ENCODE peak calls at places on chromosomes 6 and 20, in six cellular contexts. E is body of pancreas, T is prostate gland, F is spleen, S is H1, Y is HepG2. C is an unnamed sample.

GRCh38 chr6:158142789-158143188 is 25.3 kb downstream of the SERAC1 start:
- DNase-seq in S (no peak), Y (peak; percentile 70), E (peak; percentile 61), T (peak; percentile 73), F (no peak), C (no peak)

GRCh38 chr20:48765359-48765758 is 62.4 kb downstream of the PREX1 start:
- DNase-seq in F (no peak), S (no peak), E (no peak), T (no peak), Y (no peak), C (no peak)

GRCh38 chr20:40251284-40251932 is 437.6 kb downstream of the MAFB start:
- DNase-seq in S (peak; percentile 76), T (no peak), F (no peak), Y (peak; percentile 70), E (peak; percentile 14), C (no peak)

GRCh38 chr6:71577766-71578165 is 289.2 kb downstream of the OGFRL1 start:
- DNase-seq in F (no peak), T (no peak), Y (no peak), S (no peak), E (no peak), C (no peak)

GRCh38 chr6:166474721-166475565 is 92.2 kb upstream of the MPC1 start:
- DNase-seq in E (no peak), T (no peak), S (no peak), Y (no peak), F (peak; percentile 59), C (no peak)

GRCh38 chr6:3356824-3357420 is 98.2 kb downstream of the PSMG4 start:
- DNase-seq in E (peak; percentile 70), F (no peak), T (no peak), Y (peak; percentile 95), S (no peak), C (no peak)

GRCh38 chr6:13314806-13315205 is 13.5 kb downstream of the TBC1D7 start:
- DNase-seq in T (no peak), S (no peak), E (no peak), F (no peak), Y (no peak), C (no peak)

GRCh38 chr20:50635676-50636600 is 55.4 kb downstream of the RIPOR3 start:
- DNase-seq in T (peak; percentile 22), Y (peak; percentile 77), F (peak; percentile 84), E (peak; percentile 69), S (peak; percentile 99), C (peak; percentile 61)

GRCh38 chr6:110542311-110543024 is 66.1 kb upstream of the SLC22A16 start:
- DNase-seq in Y (no peak), E (no peak), F (no peak), T (no peak), S (no peak), C (no peak)

GRCh38 chr6:34144581-34145160 is 1.2 kb downstream of the GRM4 start:
- DNase-seq in T (no peak), Y (no peak), F (peak; percentile 66), S (peak; percentile 61), E (no peak), C (no peak)

GRCh38 chr6:15522427-15522826 is 140.4 kb downstream of the DTNBP1 start:
- DNase-seq in F (peak; percentile 60), Y (no peak), S (no peak), E (peak; percentile 56), T (no peak), C (peak; percentile 14)

GRCh38 chr6:31087494-31088089 is 24.8 kb downstream of the C6orf15 start:
- DNase-seq in F (peak; percentile 89), E (peak; percentile 87), Y (peak; percentile 78), S (peak; percentile 87), T (peak; percentile 88), C (peak; percentile 90)

GRCh38 chr6:78605909-78606446 is 261.4 kb upstream of the IRAK1BP1 start:
- DNase-seq in T (no peak), Y (no peak), F (no peak), S (no peak), E (no peak), C (no peak)

GRCh38 chr20:57509665-57510237 is 15.2 kb downstream of the CTCFL start:
- DNase-seq in S (no peak), Y (peak; percentile 35), F (no peak), T (no peak), E (no peak), C (no peak)

GRCh38 chr20:8557711-8558110 is 425.6 kb downstream of the PLCB1 start:
- DNase-seq in Y (no peak), E (no peak), F (no peak), S (no peak), T (no peak), C (no peak)

GRCh38 chr6:33147807-33148666 is 44.2 kb downstream of the COL11A2 start:
- DNase-seq in T (peak; percentile 27), Y (peak; percentile 51), S (no peak), F (no peak), E (peak; percentile 57), C (no peak)

GRCh38 chr6:134178230-134179044 is 126.0 kb upstream of the SLC2A12 start:
- DNase-seq in T (peak; percentile 76), S (peak; percentile 78), E (peak; percentile 90), F (peak; percentile 89), Y (peak; percentile 78), C (peak; percentile 85)

GRCh38 chr6:134550604-134551003 is 232.7 kb upstream of the SGK1 start:
- DNase-seq in S (no peak), Y (no peak), T (no peak), F (no peak), E (no peak), C (no peak)

GRCh38 chr20:39944861-39945260 is 744.2 kb downstream of the MAFB start:
- DNase-seq in T (no peak), F (no peak), S (no peak), Y (no peak), E (no peak), C (no peak)

GRCh38 chr6:52498538-52499017 is 78.3 kb downstream of the TRAM2 start:
- DNase-seq in E (no peak), S (no peak), Y (no peak), T (no peak), F (no peak), C (no peak)

GRCh38 chr6:122207794-122208193 is 191.7 kb upstream of the HSF2 start:
- DNase-seq in Y (no peak), F (no peak), T (no peak), E (no peak), S (no peak), C (no peak)

GRCh38 chr6:14713008-14713452 is 532.8 kb upstream of the JARID2 start:
- DNase-seq in T (no peak), Y (no peak), S (no peak), E (peak; percentile 51), F (no peak), C (peak; percentile 56)

GRCh38 chr6:127477648-127478047 is 18.5 kb upstream of the KIAA0408 start:
- DNase-seq in Y (no peak), E (no peak), S (no peak), F (no peak), T (no peak), C (no peak)

GRCh38 chr6:41177695-41178094 is 14.8 kb upstream of the TREM2 start:
- DNase-seq in Y (no peak), S (no peak), F (no peak), T (no peak), E (no peak), C (no peak)

GRCh38 chr6:155177369-155177961 is 86.3 kb upstream of the CLDN20 start:
- DNase-seq in E (peak; percentile 64), T (peak; percentile 65), F (no peak), S (no peak), Y (peak; percentile 72), C (peak; percentile 60)

GRCh38 chr6:53347250-53347920 is 1.4 kb downstream of the ELOVL5 start:
- DNase-seq in S (no peak), T (peak; percentile 43), F (no peak), Y (no peak), E (peak; percentile 29), C (no peak)

GRCh38 chr6:44254201-44254956 is 2.9 kb downstream of the SLC35B2 start:
- DNase-seq in E (no peak), T (no peak), S (peak; percentile 63), Y (no peak), F (peak; percentile 66), C (no peak)

DNA sequence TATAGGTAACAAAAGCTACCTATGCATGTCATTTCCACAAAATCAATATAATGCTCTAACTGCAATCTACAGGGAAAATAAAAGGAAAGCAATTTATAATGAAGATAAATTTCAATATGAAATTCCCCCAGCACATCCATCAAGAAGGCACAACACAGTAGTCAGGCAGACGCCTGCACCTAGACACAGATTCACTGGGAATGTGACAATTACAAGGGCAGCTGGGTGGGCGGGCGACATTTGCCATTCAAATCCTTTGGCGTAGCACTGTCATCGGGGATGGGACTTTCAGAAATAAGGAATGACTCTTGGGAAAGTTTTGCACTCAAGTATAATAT is 60.4 kb downstream of the SULF2 start:
- DNase-seq in S (no peak), Y (no peak), T (no peak), E (no peak), F (peak; percentile 63), C (no peak)
- TF ChIP-seq POLR2A in S (no peak), Y (no peak), T (no peak), E (no peak), F (no peak), C (no peak)

GRCh38 chr20:46683068-46683477 is 6.2 kb downstream of the TP53RK start:
- DNase-seq in T (no peak), S (no peak), E (no peak), Y (no peak), F (no peak), C (no peak)
- H3K4me3 ChIP-seq in T (no peak overlapping the region), S (peak overlapping the region; percentile 36), E (no peak overlapping the region), Y (no peak overlapping the region), F (no peak overlapping the region), C (peak overlapping the region; percentile 34)

DNA sequence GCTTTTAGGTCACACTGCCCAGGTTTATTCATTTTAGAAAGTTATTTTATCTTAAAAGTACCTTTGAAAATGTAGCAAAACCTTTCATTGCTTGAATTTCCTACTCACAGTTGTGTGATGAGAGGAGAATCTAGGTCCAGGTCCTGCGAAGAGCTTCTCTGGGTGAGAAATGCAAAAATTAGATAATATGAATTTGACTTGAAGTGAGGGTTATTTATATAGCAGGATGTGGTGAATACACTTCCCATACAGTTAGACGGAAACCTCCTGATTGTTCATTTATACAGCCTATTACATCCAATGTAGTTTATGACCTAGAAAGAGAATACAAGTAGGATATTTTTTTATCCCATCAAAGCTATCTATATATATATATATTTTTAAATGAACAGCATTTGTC is 30.5 kb downstream of the CDKAL1 start:
- DNase-seq in Y (no peak), S (no peak), F (no peak), E (no peak), T (no peak), C (no peak)
- H3K27ac ChIP-seq in Y (no peak overlapping the region), S (no peak overlapping the region), F (no peak overlapping the region), E (no peak overlapping the region), T (no peak overlapping the region), C (no peak overlapping the region)

DNA sequence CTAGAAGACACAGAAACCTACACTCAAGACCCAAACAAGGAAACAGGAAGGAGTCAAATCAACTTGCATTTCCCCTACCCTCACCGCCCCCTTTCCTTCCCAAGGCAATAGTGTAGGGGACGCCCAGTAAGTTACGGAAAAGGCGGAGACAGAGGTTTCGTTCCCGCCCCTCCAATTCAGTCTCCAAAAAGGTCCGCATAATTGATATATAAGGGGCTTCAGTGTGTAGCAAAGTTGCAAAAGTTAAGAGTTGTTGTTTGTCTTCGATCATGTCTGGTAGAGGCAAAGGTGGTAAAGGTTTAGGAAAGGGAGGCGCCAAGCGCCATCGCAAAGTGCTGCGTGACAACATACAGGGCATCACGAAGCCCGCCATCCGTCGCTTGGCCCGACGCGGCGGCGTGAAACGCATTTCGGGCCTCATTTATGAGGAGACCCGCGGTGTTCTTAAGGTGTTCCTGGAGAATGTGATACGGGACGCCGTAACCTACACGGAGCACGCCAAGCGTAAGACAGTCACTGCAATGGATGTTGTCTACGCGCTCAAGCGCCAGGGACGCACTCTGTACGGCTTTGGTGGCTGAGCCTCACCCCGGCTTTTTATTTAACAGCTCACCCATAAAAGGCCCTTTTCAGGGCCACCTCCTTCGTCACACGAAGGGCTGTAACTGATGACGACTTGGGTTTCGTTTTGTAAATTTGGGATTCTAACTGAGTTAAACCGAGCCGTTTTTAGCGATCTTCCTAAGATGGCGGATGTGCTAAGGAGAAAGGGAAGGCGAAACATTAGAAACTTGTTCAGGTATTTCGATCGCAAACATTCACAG is 124.6 kb upstream of the BTN3A2 start:
- DNase-seq in E (peak; percentile 68), S (peak; percentile 78), Y (no peak), T (peak; percentile 59), F (peak; percentile 91), C (peak; percentile 48)
- TF ChIP-seq POLR2A in E (peak; percentile 88), S (peak; percentile 100), Y (no peak), T (peak; percentile 83), F (peak; percentile 76), C (peak; percentile 60)